ENCODE peak calls at places on chromosomes 5 and 9, in six cellular contexts. B is BE2C, E is sigmoid colon, W is kidney, A is AG04449, C is transverse colon. P is an unnamed sample.

GRCh38 chr9:37977851-37978250 is 73.9 kb upstream of the SLC25A51 start:
- DNase-seq in C (no peak), E (no peak), W (no peak), B (no peak), A (no peak), P (no peak)

GRCh38 chr5:69046375-69046957 is 47.3 kb upstream of the SLC30A5 start:
- DNase-seq in C (no peak), E (no peak), A (no peak), B (no peak), W (no peak), P (no peak)

GRCh38 chr5:95729115-95730010 is 1.8 kb upstream of the RHOBTB3 start:
- DNase-seq in C (no peak), B (no peak), W (no peak), A (no peak), E (no peak), P (no peak)

GRCh38 chr5:127848098-127848497 is 144.9 kb downstream of the CCDC192 start:
- DNase-seq in A (no peak), E (no peak), B (no peak), C (peak; percentile 24), W (no peak), P (no peak)

GRCh38 chr5:67014191-67014590 is 182.4 kb downstream of the CD180 start:
- DNase-seq in B (no peak), E (no peak), W (no peak), A (no peak), C (no peak), P (no peak)

GRCh38 chr9:126376903-126377342 is 50.3 kb downstream of the MVB12B start:
- DNase-seq in B (no peak), A (no peak), C (no peak), E (no peak), W (no peak), P (no peak)

GRCh38 chr5:9519537-9519936 is 26.3 kb downstream of the SEMA5A start:
- DNase-seq in W (peak; percentile 77), B (no peak), C (no peak), A (peak; percentile 36), E (no peak), P (peak; percentile 62)

GRCh38 chr5:82534891-82535395 is 256.8 kb upstream of the RPS23 start:
- DNase-seq in C (no peak), A (no peak), E (no peak), W (no peak), B (no peak), P (no peak)

GRCh38 chr9:125851971-125852370 is 104.8 kb downstream of the PBX3 start:
- DNase-seq in C (no peak), E (no peak), A (no peak), W (no peak), B (no peak), P (no peak)

GRCh38 chr5:77641963-77642589 is 3.6 kb upstream of the OTP start:
- DNase-seq in W (no peak), A (no peak), E (no peak), B (no peak), C (no peak), P (no peak)

GRCh38 chr5:126676195-126676624 is 75.5 kb downstream of the PHAX start:
- DNase-seq in W (no peak), E (peak; percentile 70), B (peak; percentile 60), A (no peak), C (peak; percentile 69), P (no peak)

GRCh38 chr5:113140837-113141661 is 164.5 kb downstream of the DCP2 start:
- DNase-seq in A (peak; percentile 78), C (no peak), E (peak; percentile 79), B (no peak), W (no peak), P (peak; percentile 90)
- H3K4me3 ChIP-seq in A (no peak overlapping the region), C (no peak overlapping the region), E (no peak overlapping the region), B (no peak overlapping the region), W (no peak overlapping the region), P (no peak overlapping the region)

DNA sequence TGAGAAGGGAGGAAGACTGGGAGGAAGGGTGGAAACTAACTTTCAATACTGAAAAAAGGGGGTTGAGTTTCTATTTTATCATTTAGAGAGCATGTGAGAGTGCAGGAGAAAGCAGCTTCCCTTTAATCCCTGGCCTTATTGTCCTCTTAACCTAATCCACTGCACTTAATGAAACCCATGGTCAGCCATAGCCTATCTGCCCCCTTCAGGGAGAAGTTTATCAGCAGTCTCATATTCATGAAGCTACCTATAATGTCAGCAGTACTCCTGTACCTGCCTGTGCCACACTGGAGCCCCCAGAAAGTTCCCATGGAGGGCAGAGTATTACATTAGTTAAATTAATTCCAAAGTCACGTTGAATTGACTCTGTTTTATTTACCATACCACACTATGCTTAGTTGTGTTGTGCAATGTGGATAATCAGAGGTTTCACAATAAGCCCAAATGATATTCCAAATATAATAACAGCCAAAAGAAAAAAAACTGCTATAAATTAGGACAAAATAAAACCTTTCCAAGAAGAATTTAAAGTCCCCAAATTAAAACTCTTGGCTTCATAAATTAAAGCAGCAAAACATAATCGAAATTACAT is 62.9 kb downstream of the MUSK start:
- DNase-seq in B (no peak), E (no peak), C (no peak), A (no peak), W (no peak), P (no peak)
- TF ChIP-seq CTCF in B (no peak), E (no peak), C (no peak), A (no peak), W (no peak), P (no peak)

DNA sequence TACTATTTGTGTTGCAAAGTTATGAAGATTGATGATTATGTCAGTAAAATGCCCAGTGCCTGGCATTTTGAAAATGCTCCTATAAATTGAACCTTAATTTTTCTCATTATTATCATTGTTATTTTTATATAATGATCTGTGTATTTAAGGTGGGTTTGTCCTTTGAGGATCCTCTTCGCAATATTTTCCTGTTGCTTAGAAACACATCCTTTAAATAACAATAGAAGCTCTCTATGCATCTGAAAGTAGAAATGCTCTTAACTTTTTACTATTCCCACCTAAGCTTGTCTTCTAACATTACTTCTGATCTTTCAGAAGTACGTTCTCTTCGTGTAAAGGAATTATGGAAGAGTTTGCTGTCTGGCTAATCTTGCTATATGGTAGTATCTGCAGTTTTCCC is 214.7 kb upstream of the TLX3 start:
- DNase-seq in W (no peak), C (no peak), E (no peak), A (no peak), B (no peak), P (no peak)
- H3K4me3 ChIP-seq in W (no peak overlapping the region), C (no peak overlapping the region), E (no peak overlapping the region), A (no peak overlapping the region), B (no peak overlapping the region), P (no peak overlapping the region)

DNA sequence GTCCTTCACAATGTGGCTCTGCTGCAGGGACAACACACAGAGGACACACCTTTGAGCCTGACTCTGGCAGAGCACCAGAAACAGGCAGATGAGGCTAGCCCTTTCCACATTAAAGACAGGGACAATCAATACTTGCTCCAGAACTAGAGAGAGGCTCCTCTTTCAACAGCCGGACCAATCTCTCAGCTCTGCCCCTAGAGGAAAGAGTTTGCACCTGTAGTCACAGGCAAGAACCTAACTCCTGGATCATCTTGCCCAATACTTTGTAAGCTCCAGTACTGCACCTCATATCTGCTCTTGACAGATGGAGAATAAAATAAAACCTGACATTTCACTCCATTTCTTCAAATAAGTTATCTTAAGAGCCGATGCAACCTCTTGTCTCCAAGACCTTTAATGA is 52.1 kb downstream of the EPB41L4A start:
- DNase-seq in A (no peak), C (no peak), W (no peak), E (no peak), B (no peak), P (no peak)
- TF ChIP-seq CTCF in A (no peak), C (no peak), W (peak; percentile 14), E (no peak), B (peak; percentile 58), P (peak; percentile 18)

GRCh38 chr5:160506006-160507004 is 84.7 kb downstream of the PTTG1 start:
- DNase-seq in A (no peak), E (peak; percentile 67), B (peak; percentile 34), W (no peak), C (peak; percentile 46), P (no peak)
- H3K4me3 ChIP-seq in A (no peak overlapping the region), E (no peak overlapping the region), B (no peak overlapping the region), W (no peak overlapping the region), C (no peak overlapping the region), P (no peak overlapping the region)

GRCh38 chr9:117414906-117415583 is at the start of gene ASTN2:
- DNase-seq in W (peak; percentile 77), C (no peak), E (no peak), A (no peak), B (peak; percentile 75), P (no peak)

GRCh38 chr9:117414220-117414905 is 494 bp downstream of the ASTN2 start:
- DNase-seq in W (peak; percentile 70), B (peak; percentile 67), C (no peak), A (no peak), E (no peak), P (no peak)

GRCh38 chr9:117412006-117412715 is 2.7 kb downstream of the ASTN2 start:
- DNase-seq in A (no peak), C (no peak), E (no peak), B (peak; percentile 72), W (no peak), P (no peak)

GRCh38 chr9:117412841-117413240 is 2.0 kb downstream of the ASTN2 start:
- DNase-seq in E (no peak), A (no peak), W (peak; percentile 61), B (peak; percentile 22), C (no peak), P (no peak)

DNA sequence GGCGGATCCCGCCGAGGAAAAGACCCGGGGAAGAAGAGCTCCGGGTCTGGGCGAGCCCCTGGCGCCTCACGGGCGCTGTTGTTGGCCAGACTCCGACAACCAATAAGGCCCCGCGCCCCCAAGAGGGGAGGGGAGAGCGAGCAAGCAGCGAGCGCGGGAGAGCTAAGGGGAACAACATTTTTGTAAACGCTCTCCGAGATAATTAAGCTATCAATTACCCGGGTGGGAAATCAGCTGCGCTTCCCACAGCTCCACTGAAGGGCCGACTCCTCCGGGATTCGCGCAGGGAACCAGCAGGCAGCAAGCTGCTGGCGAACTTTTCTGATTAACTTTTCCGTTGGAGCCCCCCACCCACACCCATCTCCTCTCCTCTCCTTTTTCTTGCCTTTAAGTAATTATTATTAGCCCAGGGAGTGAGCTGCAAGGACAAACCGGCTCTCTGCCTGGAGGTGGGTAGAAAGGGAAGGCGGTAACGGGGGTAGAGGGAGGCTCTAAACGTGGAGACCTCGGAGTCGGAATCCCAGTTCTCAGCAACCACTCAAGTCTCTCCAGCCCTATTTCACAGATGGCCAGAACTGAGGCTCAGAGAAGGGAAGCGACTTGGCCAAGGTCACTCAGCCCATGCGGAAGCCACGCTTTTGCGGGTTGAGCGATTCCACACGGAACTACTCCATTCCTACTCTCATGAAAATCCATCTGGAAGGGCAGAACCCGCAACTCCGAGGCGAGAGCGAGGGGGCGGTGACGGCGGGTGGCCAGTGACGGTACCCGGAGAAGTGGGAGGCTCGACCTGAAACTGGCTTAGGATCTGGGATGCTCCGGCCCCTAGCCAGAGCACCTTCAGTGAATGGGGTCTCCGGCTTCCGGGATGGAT is 1.3 kb downstream of the ASTN2 start:
- DNase-seq in B (peak; percentile 86), C (no peak), A (no peak), E (no peak), W (peak; percentile 69), P (no peak)
- TF ChIP-seq CTCF in B (peak; percentile 39), C (no peak), A (no peak), E (no peak), W (no peak), P (no peak)

DNA sequence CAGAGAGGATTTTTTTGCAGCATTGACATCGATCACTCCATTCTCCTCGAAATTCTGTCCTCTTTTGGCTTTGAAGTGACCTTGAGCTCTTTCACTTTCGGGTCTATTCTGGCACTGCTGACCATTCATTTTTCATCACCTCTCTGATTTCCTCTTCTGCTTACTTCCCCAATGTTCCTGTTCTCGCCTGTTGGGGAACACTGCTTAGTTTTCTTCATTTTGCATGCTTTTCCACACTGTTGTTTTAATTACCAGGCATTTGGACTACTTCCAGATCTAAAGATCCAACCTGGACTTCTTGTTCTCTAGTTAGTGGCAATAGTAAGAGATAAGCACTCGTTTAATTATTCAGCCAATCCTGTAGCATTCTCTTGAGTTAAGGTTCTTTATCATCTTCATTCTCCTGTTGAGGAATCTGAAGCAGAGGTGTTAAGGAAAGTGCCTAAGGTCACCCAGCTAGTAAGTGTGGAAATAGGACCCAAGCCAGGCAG is 53.4 kb downstream of the MAN2A1 start:
- DNase-seq in W (no peak), A (no peak), B (no peak), C (no peak), E (no peak), P (no peak)
- H3K4me3 ChIP-seq in W (no peak overlapping the region), A (no peak overlapping the region), B (no peak overlapping the region), C (no peak overlapping the region), E (no peak overlapping the region), P (no peak overlapping the region)